ENCODE peak calls at places on chromosomes 5 and 9, in nine cellular contexts. R is Calu3, X is fibroblast of lung, C is omental fat pad, F is right lobe of liver, L is heart left ventricle, U is sigmoid colon, Y is IMR-90, Q is glutamatergic neuron. W is an unnamed sample.

GRCh38 chr9:21294325-21294724 is 10.8 kb downstream of the IFNA5 start:
- DNase-seq in R (peak; percentile 60), X (peak; percentile 64), C (no peak), F (no peak), L (no peak), U (no peak), Y (peak; percentile 17), Q (no peak), W (peak; percentile 29)

GRCh38 chr9:89039664-89040063 is 48.4 kb downstream of the S1PR3 start:
- DNase-seq in R (no peak), X (no peak), C (no peak), F (no peak), L (no peak), U (no peak), Y (no peak), Q (no peak), W (no peak)

GRCh38 chr9:90998573-90998972 is 197.0 kb downstream of the SYK start:
- DNase-seq in R (no peak), X (no peak), C (no peak), F (no peak), L (no peak), U (no peak), Y (no peak), Q (no peak), W (no peak)

GRCh38 chr5:114038756-114039155 is 323.1 kb upstream of the KCNN2 start:
- DNase-seq in R (no peak), X (no peak), C (no peak), F (no peak), L (no peak), U (no peak), Y (no peak), Q (no peak), W (no peak)

GRCh38 chr5:172059661-172060100 is 53.2 kb upstream of the FBXW11 start:
- DNase-seq in R (no peak), X (no peak), C (no peak), F (no peak), L (no peak), U (no peak), Y (no peak), Q (no peak), W (no peak)

GRCh38 chr5:5342784-5343183 is 79.7 kb upstream of the ICE1 start:
- DNase-seq in R (no peak), X (peak; percentile 83), C (no peak), F (no peak), L (no peak), U (no peak), Y (peak; percentile 13), Q (no peak), W (peak; percentile 43)

GRCh38 chr5:96004087-96004486 is 42.4 kb upstream of the ELL2 start:
- DNase-seq in R (no peak), X (no peak), C (no peak), F (no peak), L (no peak), U (no peak), Y (no peak), Q (no peak), W (no peak)

GRCh38 chr5:169291877-169292276 is 9.1 kb downstream of the SLIT3 start:
- DNase-seq in R (no peak), X (no peak), C (no peak), F (no peak), L (no peak), U (no peak), Y (no peak), Q (no peak), W (no peak)

GRCh38 chr9:72542917-72543316 is 21.5 kb downstream of the TMC1 start:
- DNase-seq in R (no peak), X (peak; percentile 38), C (no peak), F (no peak), L (no peak), U (no peak), Y (peak; percentile 52), Q (no peak), W (no peak)

GRCh38 chr5:7426284-7426683 is 30.3 kb downstream of the ADCY2 start:
- DNase-seq in R (no peak), X (no peak), C (no peak), F (no peak), L (no peak), U (no peak), Y (no peak), Q (no peak), W (no peak)

GRCh38 chr5:132059696-132060500 is 557 bp upstream of the IL3 start:
- DNase-seq in R (no peak), X (no peak), C (peak; percentile 11), F (peak; percentile 44), L (peak; percentile 8), U (peak; percentile 35), Y (no peak), Q (peak; percentile 6), W (no peak)

GRCh38 chr9:79057576-79057975 is 514.2 kb upstream of the TLE4 start:
- DNase-seq in R (no peak), X (peak; percentile 24), C (no peak), F (no peak), L (no peak), U (no peak), Y (peak; percentile 55), Q (no peak), W (no peak)

GRCh38 chr9:110638381-110638954 is 30.1 kb upstream of the MUSK start:
- DNase-seq in R (no peak), X (no peak), C (no peak), F (no peak), L (no peak), U (no peak), Y (peak; percentile 54), Q (no peak), W (no peak)

GRCh38 chr9:117546894-117547293 is 132.0 kb upstream of the ASTN2 start:
- DNase-seq in R (no peak), X (no peak), C (no peak), F (peak; percentile 39), L (peak; percentile 25), U (no peak), Y (no peak), Q (no peak), W (no peak)

GRCh38 chr5:8136271-8136670 is 267.3 kb downstream of the MTRR start:
- DNase-seq in R (no peak), X (no peak), C (no peak), F (no peak), L (no peak), U (no peak), Y (no peak), Q (no peak), W (no peak)

GRCh38 chr9:83036043-83036442 is 26.9 kb downstream of the RASEF start:
- DNase-seq in R (no peak), X (no peak), C (no peak), F (no peak), L (no peak), U (no peak), Y (no peak), Q (no peak), W (no peak)

GRCh38 chr5:172187118-172188032 is 649 bp downstream of the STK10 start:
- DNase-seq in R (peak; percentile 60), X (peak; percentile 79), C (peak; percentile 42), F (peak; percentile 69), L (peak; percentile 68), U (peak; percentile 82), Y (peak; percentile 80), Q (peak; percentile 53), W (peak; percentile 68)

GRCh38 chr9:68726489-68726888 is 21.4 kb downstream of the PIP5K1B start:
- DNase-seq in R (no peak), X (no peak), C (no peak), F (no peak), L (no peak), U (no peak), Y (no peak), Q (no peak), W (no peak)
- TF ChIP-seq CTCF in R (no peak), X (no peak), C (no peak), F (no peak), L (no peak), U (no peak), Y (no peak), Q (no peak), W (no peak)

GRCh38 chr5:64682608-64683007 is 7.7 kb upstream of the SHISAL2B start:
- DNase-seq in R (no peak), X (no peak), C (no peak), F (no peak), L (no peak), U (no peak), Y (no peak), Q (no peak), W (no peak)

GRCh38 chr5:64678400-64678799 is 11.9 kb upstream of the SHISAL2B start:
- DNase-seq in R (no peak), X (no peak), C (no peak), F (no peak), L (no peak), U (no peak), Y (no peak), Q (no peak), W (no peak)

DNA sequence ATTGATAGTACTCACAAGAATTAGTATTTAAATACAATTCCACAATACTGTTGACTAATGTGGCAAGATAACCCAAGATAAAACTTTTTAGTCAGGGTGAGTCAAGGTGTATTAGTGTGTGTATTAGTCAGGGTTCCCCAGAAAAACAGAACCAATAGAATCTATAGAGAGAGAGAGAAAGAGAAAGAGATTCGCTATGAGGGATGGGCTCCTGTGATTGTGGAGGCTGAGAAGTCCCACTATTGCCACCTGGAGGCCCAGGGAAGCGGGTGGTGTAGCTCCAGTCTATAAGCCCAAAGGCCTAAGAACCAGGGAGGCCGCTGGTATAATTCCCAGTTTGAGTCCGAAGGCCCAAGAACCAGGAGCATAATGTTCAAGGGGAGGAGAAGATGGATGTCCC is 10.0 kb upstream of the SHISAL2B start:
- DNase-seq in R (no peak), X (no peak), C (no peak), F (no peak), L (no peak), U (no peak), Y (no peak), Q (no peak), W (peak; percentile 14)
- TF ChIP-seq CTCF in R (no peak), X (peak; percentile 22), C (no peak), F (no peak), L (no peak), U (no peak), Y (peak; percentile 4), Q (no peak), W (peak; percentile 64)

DNA sequence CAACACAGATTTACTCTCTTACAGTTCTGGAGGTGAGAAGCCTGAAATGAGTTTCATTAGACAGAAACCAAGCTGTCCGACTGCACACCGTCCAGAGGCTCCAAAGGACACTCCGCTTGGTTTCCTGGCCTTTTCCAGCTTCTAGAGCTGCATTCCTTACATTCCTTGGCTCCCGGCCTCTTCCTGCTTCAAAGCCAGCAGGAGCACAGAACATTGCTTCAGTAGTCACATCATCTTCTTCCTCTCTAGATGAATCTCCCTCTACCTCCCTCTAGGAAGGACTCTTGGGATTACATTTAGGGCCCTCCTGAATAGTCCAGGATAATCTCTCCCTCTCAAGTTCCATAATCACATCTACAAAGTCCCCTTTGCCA is 213.3 kb downstream of the CDK5RAP2 start:
- DNase-seq in R (peak; percentile 7), X (peak; percentile 96), C (no peak), F (no peak), L (no peak), U (no peak), Y (peak; percentile 91), Q (no peak), W (peak; percentile 82)
- TF ChIP-seq CTCF in R (no peak), X (peak; percentile 52), C (no peak), F (no peak), L (no peak), U (no peak), Y (peak; percentile 61), Q (no peak), W (peak; percentile 66)

DNA sequence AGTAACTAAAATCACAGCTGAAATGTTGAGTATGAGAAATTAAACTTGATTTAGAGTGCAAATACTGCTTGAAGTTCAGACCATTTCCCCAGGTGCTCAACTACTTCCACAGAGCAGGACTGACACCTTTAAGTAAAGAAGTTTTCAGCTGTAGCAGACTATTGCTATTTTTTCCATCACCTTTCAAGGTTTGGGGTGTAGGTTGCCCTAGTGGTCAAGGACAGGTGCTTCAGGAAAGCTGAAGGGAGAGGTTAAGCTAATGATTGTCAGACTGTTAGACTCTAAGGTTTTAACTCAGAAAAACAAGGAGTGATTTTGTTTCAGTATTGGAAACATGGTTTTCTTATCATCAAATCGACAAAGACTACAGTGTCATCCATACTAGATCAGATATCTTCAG is 162.1 kb downstream of the CCDC192 start:
- DNase-seq in R (no peak), X (no peak), C (no peak), F (no peak), L (no peak), U (no peak), Y (no peak), Q (no peak), W (no peak)
- TF ChIP-seq CTCF in R (peak; percentile 51), X (no peak), C (no peak), F (no peak), L (no peak), U (no peak), Y (no peak), Q (no peak), W (peak; percentile 25)

W was measured in brain microvascular endothelial cell.